ENCODE peak calls at places on chromosomes 11 and 22, in ten cellular contexts. Q is transverse colon, M is tibial nerve, J is Peyer's patch, Y is GM12891, R is H1, Z is right lobe of liver, K is breast epithelium, X is thyroid gland, C is GM12892. O is an unnamed sample.

GRCh38 chr11:120135838-120136237 is 2.1 kb downstream of the TRIM29 start:
- DNase-seq in Q (no peak), M (peak), J (no peak), Y (peak), R (no peak), Z (peak), K (no peak), X (no peak), C (peak), O (no peak)

GRCh38 chr22:45226681-45227186 is 14.0 kb downstream of the KIAA0930 start:
- DNase-seq in Q (no peak), M (no peak), J (no peak), Y (no peak), R (no peak), Z (peak), K (no peak), X (peak), C (no peak), O (no peak)

GRCh38 chr11:95920460-95921105 is 3.3 kb downstream of the MTMR2 start:
- DNase-seq in Q (no peak), M (no peak), J (no peak), Y (no peak), R (no peak), Z (no peak), K (no peak), X (no peak), C (no peak), O (no peak)

GRCh38 chr11:104876324-104876723 is 21.9 kb downstream of the CASP12 start:
- DNase-seq in Q (no peak), M (no peak), J (no peak), Y (no peak), R (no peak), Z (no peak), K (no peak), X (no peak), C (no peak), O (no peak)

GRCh38 chr11:2092956-2093412 is 46.2 kb downstream of the IGF2 start:
- DNase-seq in Q (peak), M (no peak), J (no peak), Y (no peak), R (no peak), Z (peak), K (peak), X (peak), C (no peak), O (peak)

GRCh38 chr11:59923813-59924212 is 14.4 kb upstream of the OOSP1 start:
- DNase-seq in Q (no peak), M (no peak), J (no peak), Y (no peak), R (peak), Z (no peak), K (no peak), X (no peak), C (no peak), O (no peak)

GRCh38 chr11:121367434-121367833 is 74.9 kb downstream of the SC5D start:
- DNase-seq in Q (no peak), M (no peak), J (peak), Y (peak), R (no peak), Z (no peak), K (no peak), X (peak), C (peak), O (no peak)

GRCh38 chr11:14065153-14065552 is 102.6 kb downstream of the SPON1 start:
- DNase-seq in Q (peak), M (no peak), J (no peak), Y (no peak), R (no peak), Z (no peak), K (no peak), X (no peak), C (no peak), O (no peak)

GRCh38 chr11:65719887-65720236 is 736 bp downstream of the RNASEH2C start:
- DNase-seq in Q (no peak), M (no peak), J (no peak), Y (peak), R (no peak), Z (no peak), K (no peak), X (no peak), C (no peak), O (no peak)

GRCh38 chr22:28024422-28024888 is 105.4 kb upstream of the PITPNB start:
- DNase-seq in Q (no peak), M (no peak), J (no peak), Y (no peak), R (no peak), Z (no peak), K (no peak), X (no peak), C (no peak), O (no peak)

GRCh38 chr11:103862049-103862826 is 174.2 kb upstream of the DDI1 start:
- DNase-seq in Q (no peak), M (no peak), J (no peak), Y (no peak), R (no peak), Z (no peak), K (no peak), X (no peak), C (no peak), O (no peak)

GRCh38 chr11:126352934-126353801 is 2.3 kb upstream of the ST3GAL4 start:
- DNase-seq in Q (no peak), M (no peak), J (no peak), Y (no peak), R (no peak), Z (peak), K (no peak), X (no peak), C (no peak), O (peak)

GRCh38 chr22:45604239-45604711 is 67.4 kb upstream of the ATXN10 start:
- DNase-seq in Q (no peak), M (no peak), J (no peak), Y (no peak), R (no peak), Z (no peak), K (no peak), X (no peak), C (no peak), O (peak)

GRCh38 chr11:70532066-70532440 is 133.7 kb downstream of the CTTN start:
- DNase-seq in Q (no peak), M (no peak), J (no peak), Y (no peak), R (no peak), Z (peak), K (peak), X (no peak), C (no peak), O (no peak)

GRCh38 chr11:119187123-119187892 is 2.0 kb downstream of the NHERF4 start:
- DNase-seq in Q (no peak), M (no peak), J (no peak), Y (no peak), R (no peak), Z (no peak), K (no peak), X (no peak), C (no peak), O (no peak)

GRCh38 chr11:114280696-114281095 is 15.5 kb upstream of the NNMT start:
- DNase-seq in Q (no peak), M (no peak), J (no peak), Y (no peak), R (peak), Z (peak), K (no peak), X (no peak), C (no peak), O (peak)

GRCh38 chr22:31956360-31956759 is 12.0 kb downstream of the YWHAH start:
- DNase-seq in Q (no peak), M (no peak), J (no peak), Y (no peak), R (no peak), Z (no peak), K (no peak), X (no peak), C (no peak), O (no peak)

GRCh38 chr11:112856591-112856990 is 104.6 kb upstream of the NCAM1 start:
- DNase-seq in Q (no peak), M (no peak), J (no peak), Y (no peak), R (no peak), Z (no peak), K (no peak), X (no peak), C (no peak), O (no peak)

GRCh38 chr11:12876988-12877387 is 132.1 kb upstream of the RASSF10 start:
- DNase-seq in Q (no peak), M (no peak), J (no peak), Y (no peak), R (no peak), Z (no peak), K (no peak), X (no peak), C (no peak), O (no peak)

GRCh38 chr11:129740877-129741276 is 74.8 kb upstream of the TMEM45B start:
- DNase-seq in Q (no peak), M (no peak), J (no peak), Y (no peak), R (no peak), Z (no peak), K (no peak), X (no peak), C (no peak), O (no peak)

GRCh38 chr11:129636926-129637325 is 178.7 kb upstream of the TMEM45B start:
- DNase-seq in Q (no peak), M (no peak), J (no peak), Y (no peak), R (no peak), Z (no peak), K (no peak), X (no peak), C (no peak), O (no peak)

GRCh38 chr11:31110825-31111224 is 258.7 kb downstream of the DCDC1 start:
- DNase-seq in Q (no peak), M (no peak), J (no peak), Y (no peak), R (no peak), Z (no peak), K (no peak), X (no peak), C (no peak), O (no peak)

GRCh38 chr22:45072322-45072903 is 62.6 kb upstream of the PHF21B start:
- DNase-seq in Q (no peak), M (no peak), J (no peak), Y (no peak), R (peak), Z (no peak), K (no peak), X (no peak), C (no peak), O (peak)

GRCh38 chr11:36056160-36056751 is 112.4 kb downstream of the LDLRAD3 start:
- DNase-seq in Q (no peak), M (no peak), J (no peak), Y (no peak), R (peak), Z (no peak), K (no peak), X (no peak), C (no peak), O (peak)

GRCh38 chr22:28822930-28823481 is 22.6 kb upstream of the XBP1 start:
- DNase-seq in Q (peak), M (no peak), J (no peak), Y (no peak), R (no peak), Z (no peak), K (no peak), X (peak), C (no peak), O (no peak)

GRCh38 chr11:18794956-18795355 is 3.4 kb upstream of the PTPN5 start:
- DNase-seq in Q (no peak), M (no peak), J (no peak), Y (no peak), R (no peak), Z (no peak), K (no peak), X (no peak), C (no peak), O (no peak)

GRCh38 chr11:74017631-74018030 is 8.7 kb upstream of the UCP3 start:
- DNase-seq in Q (no peak), M (no peak), J (no peak), Y (no peak), R (no peak), Z (no peak), K (no peak), X (no peak), C (no peak), O (no peak)

GRCh38 chr11:74020537-74020936 is 11.7 kb upstream of the UCP3 start:
- DNase-seq in Q (no peak), M (no peak), J (peak), Y (no peak), R (no peak), Z (no peak), K (no peak), X (no peak), C (no peak), O (no peak)

GRCh38 chr11:74019860-74020259 is 11.0 kb upstream of the UCP3 start:
- DNase-seq in Q (no peak), M (no peak), J (no peak), Y (no peak), R (no peak), Z (no peak), K (no peak), X (no peak), C (no peak), O (no peak)

GRCh38 chr11:74019104-74019738 is 10.3 kb upstream of the UCP3 start:
- DNase-seq in Q (no peak), M (no peak), J (no peak), Y (no peak), R (no peak), Z (peak), K (no peak), X (peak), C (no peak), O (no peak)

DNA sequence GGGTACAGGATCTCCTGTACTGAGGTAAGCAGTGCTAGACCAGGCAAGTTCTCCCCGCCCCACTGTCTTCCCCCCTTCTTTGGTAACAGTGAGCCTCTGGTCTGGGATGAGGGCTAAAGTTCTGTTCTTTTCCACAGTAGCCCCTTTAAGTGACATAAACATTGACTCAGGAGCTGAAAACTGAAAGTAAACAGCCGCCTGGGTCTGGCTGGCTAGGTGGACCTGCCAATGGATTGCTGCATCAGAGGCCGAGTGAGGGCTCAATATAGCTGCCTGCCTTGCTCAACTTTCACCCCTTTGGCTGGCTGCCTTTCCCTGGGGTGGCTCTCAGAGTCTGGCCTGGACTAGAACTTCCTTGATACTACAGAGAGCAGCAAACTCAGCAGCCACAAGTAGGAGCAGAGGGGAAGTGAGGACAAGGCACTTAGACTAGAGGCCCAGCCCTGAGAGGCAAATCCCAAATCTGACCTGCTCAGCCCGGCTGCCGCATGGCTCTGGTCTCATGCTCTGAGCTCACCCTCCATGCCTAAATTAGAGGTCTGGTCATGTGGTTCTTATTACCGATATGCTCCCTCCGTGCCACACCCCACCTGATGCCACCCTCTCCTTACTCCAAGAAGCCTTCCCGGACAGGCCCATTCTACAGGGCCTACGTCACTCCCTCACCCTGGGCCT is 9.6 kb upstream of the UCP3 start:
- DNase-seq in Q (peak), M (peak), J (peak), Y (no peak), R (no peak), Z (peak), K (peak), X (peak), C (no peak), O (no peak)
- TF ChIP-seq POLR2A in Q (no peak), M (no peak), J (no peak), Y (no peak), R (no peak), Z (no peak), K (no peak), X (peak), C (no peak), O (no peak)

GRCh38 chr22:41348964-41349484 is 32.7 kb upstream of the TEF start:
- DNase-seq in Q (no peak), M (no peak), J (no peak), Y (no peak), R (no peak), Z (no peak), K (no peak), X (no peak), C (no peak), O (no peak)
- TF ChIP-seq POLR2A in Q (no peak), M (no peak), J (no peak), Y (no peak), R (no peak), Z (no peak), K (no peak), X (no peak), C (no peak), O (no peak)

DNA sequence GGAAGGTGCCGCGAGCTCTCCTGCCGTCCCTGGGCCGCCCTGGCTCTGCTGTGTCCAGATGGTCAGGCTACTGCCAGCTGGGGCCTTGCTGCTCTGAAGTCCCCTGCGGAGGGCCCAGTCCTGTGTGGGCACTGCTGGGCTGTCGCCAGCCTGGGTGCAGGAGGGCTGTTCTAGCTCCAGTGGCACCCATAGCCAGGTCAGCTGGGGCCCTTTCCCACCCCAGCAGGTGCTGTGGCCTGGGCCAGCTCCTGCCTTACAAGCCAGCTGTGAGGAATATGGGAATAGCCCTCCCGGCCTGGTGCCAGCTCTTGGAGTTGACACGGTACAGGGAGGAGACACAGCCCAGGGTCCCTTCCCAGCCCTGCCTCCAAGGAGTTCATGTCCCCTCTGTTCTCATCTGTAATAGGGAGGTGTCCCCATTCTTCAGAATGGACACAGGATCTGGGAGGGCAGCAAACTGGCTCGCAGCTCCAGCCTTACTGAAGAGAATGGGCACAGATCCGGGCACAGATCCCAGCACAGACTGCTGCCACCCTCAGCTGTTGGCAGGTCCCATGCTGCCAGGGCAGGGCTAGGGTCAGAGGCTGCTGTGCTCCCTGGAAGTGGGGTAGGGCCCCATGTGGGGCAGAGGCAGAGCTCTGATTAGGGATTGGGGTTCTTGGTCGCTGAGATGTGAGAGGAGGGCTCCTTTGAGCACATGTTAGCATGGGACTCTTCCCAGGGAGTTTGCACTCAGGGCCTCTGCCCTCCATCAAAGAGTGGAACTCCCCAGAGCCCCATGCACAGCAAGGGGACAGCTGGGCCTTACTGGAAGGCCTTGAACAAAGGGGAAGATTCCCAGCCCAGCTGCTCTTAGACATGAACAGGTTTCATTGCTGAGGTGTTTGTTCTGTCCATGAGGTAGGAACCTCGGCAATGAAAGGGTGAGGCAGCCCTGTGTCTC is 3.7 kb downstream of the DERL3 start:
- DNase-seq in Q (peak), M (no peak), J (no peak), Y (no peak), R (no peak), Z (peak), K (no peak), X (no peak), C (no peak), O (no peak)
- TF ChIP-seq POLR2A in Q (no peak), M (no peak), J (no peak), Y (no peak), R (no peak), Z (no peak), K (no peak), X (no peak), C (no peak), O (no peak)

GRCh38 chr22:24400726-24401596 is 26.4 kb upstream of the ADORA2A start:
- DNase-seq in Q (no peak), M (no peak), J (no peak), Y (no peak), R (no peak), Z (no peak), K (no peak), X (no peak), C (no peak), O (no peak)
- TF ChIP-seq POLR2A in Q (no peak), M (no peak), J (no peak), Y (no peak), R (no peak), Z (no peak), K (no peak), X (no peak), C (peak), O (no peak)